ENCODE peak calls at places on chromosome 14, in nine cellular contexts. W is mesothelial cell of epicardium, F is BJ, J is GM23338, Z is suprapubic skin, V is HCT116, X is GM20000, M is right lobe of liver, P is heart right ventricle. G is an unnamed sample.

GRCh38 chr14:78700236-78700635 is 530.1 kb downstream of the NRXN3 start:
- DNase-seq in W (no peak), F (no peak), J (no peak), Z (no peak), V (no peak), X (no peak), M (no peak), P (no peak), G (no peak)

GRCh38 chr14:74660167-74660566 is 48.1 kb upstream of the LTBP2 start:
- DNase-seq in W (no peak), F (no peak), J (no peak), Z (no peak), V (no peak), X (no peak), M (no peak), P (no peak), G (no peak)

GRCh38 chr14:89178802-89179201 is 238.2 kb downstream of the FOXN3 start:
- DNase-seq in W (no peak), F (peak), J (no peak), Z (no peak), V (no peak), X (no peak), M (no peak), P (no peak), G (no peak)

GRCh38 chr14:23863836-23864235 is 89.7 kb upstream of the DHRS4 start:
- DNase-seq in W (no peak), F (no peak), J (no peak), Z (no peak), V (no peak), X (no peak), M (no peak), P (no peak), G (no peak)

GRCh38 chr14:105201156-105201927 is 20.2 kb upstream of the NUDT14 start:
- DNase-seq in W (no peak), F (no peak), J (peak), Z (no peak), V (no peak), X (no peak), M (no peak), P (no peak), G (no peak)

GRCh38 chr14:85907536-85907935 is 377.6 kb downstream of the FLRT2 start:
- DNase-seq in W (no peak), F (no peak), J (peak), Z (no peak), V (no peak), X (no peak), M (no peak), P (no peak), G (no peak)

GRCh38 chr14:89251066-89251465 is 166.0 kb downstream of the FOXN3 start:
- DNase-seq in W (no peak), F (no peak), J (peak), Z (no peak), V (no peak), X (no peak), M (no peak), P (no peak), G (no peak)

GRCh38 chr14:52547526-52547925 is 4.8 kb downstream of the TXNDC16 start:
- DNase-seq in W (no peak), F (no peak), J (peak), Z (no peak), V (no peak), X (no peak), M (no peak), P (no peak), G (no peak)

GRCh38 chr14:54674342-54674741 is 107.4 kb downstream of the SAMD4A start:
- DNase-seq in W (no peak), F (no peak), J (no peak), Z (no peak), V (no peak), X (peak), M (no peak), P (no peak), G (no peak)

GRCh38 chr14:74048291-74048690 is 29.1 kb downstream of the BBOF1 start:
- DNase-seq in W (no peak), F (no peak), J (peak), Z (no peak), V (peak), X (no peak), M (no peak), P (no peak), G (no peak)

GRCh38 chr14:58882577-58883018 is 244.8 kb downstream of the DACT1 start:
- DNase-seq in W (no peak), F (no peak), J (no peak), Z (no peak), V (no peak), X (no peak), M (no peak), P (no peak), G (no peak)

GRCh38 chr14:100019156-100019882 is 45.9 kb upstream of the EVL start:
- DNase-seq in W (no peak), F (no peak), J (peak), Z (no peak), V (no peak), X (no peak), M (no peak), P (no peak), G (no peak)

GRCh38 chr14:64539186-64539552 is 1.4 kb upstream of the HSPA2 start:
- DNase-seq in W (no peak), F (no peak), J (peak), Z (no peak), V (no peak), X (no peak), M (no peak), P (no peak), G (no peak)

GRCh38 chr14:74739293-74740030 is 23.7 kb upstream of the YLPM1 start:
- DNase-seq in W (no peak), F (no peak), J (no peak), Z (no peak), V (no peak), X (no peak), M (no peak), P (no peak), G (no peak)

GRCh38 chr14:31418440-31418839 is 1.9 kb downstream of the HEATR5A start:
- DNase-seq in W (no peak), F (no peak), J (no peak), Z (no peak), V (no peak), X (no peak), M (no peak), P (no peak), G (no peak)

GRCh38 chr14:69149461-69150244 is 3.3 kb downstream of the DCAF5 start:
- DNase-seq in W (no peak), F (no peak), J (no peak), Z (no peak), V (no peak), X (no peak), M (no peak), P (no peak), G (no peak)

GRCh38 chr14:68539311-68539737 is 253.5 kb downstream of the ZFP36L1 start:
- DNase-seq in W (no peak), F (no peak), J (peak), Z (peak), V (no peak), X (no peak), M (no peak), P (peak), G (no peak)

DNA sequence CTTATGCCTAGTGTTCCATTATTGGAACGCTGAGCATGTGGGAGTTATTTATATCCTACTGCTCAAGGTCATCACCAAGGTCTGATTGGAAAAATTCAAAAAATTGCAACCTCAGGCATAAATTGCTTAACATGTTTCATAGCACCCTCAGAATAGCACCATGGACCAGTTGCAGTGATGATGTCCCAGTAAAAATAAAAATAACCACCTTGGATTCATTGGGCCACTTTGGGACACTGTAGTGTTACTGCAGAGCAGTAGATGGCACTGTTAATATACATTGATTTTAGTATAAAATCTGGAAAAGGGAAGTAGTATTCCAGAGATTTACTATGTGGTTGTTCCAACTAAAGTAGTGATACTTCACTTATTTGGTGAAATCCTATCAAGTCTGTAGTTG is 31.0 kb upstream of the PTCSC3 start:
- DNase-seq in W (no peak), F (no peak), J (peak), Z (no peak), V (no peak), X (no peak), M (no peak), P (no peak), G (no peak)
- TF ChIP-seq CTCF in W (no peak), F (peak), J (peak), Z (no peak), V (peak), X (no peak), M (peak), P (no peak), G (no peak)

GRCh38 chr14:46574976-46575375 is 76.6 kb downstream of the RPL10L start:
- DNase-seq in W (no peak), F (no peak), J (no peak), Z (no peak), V (no peak), X (no peak), M (no peak), P (no peak), G (no peak)
- TF ChIP-seq CTCF in W (no peak), F (no peak), J (no peak), Z (no peak), V (no peak), X (no peak), M (no peak), P (no peak), G (no peak)

DNA sequence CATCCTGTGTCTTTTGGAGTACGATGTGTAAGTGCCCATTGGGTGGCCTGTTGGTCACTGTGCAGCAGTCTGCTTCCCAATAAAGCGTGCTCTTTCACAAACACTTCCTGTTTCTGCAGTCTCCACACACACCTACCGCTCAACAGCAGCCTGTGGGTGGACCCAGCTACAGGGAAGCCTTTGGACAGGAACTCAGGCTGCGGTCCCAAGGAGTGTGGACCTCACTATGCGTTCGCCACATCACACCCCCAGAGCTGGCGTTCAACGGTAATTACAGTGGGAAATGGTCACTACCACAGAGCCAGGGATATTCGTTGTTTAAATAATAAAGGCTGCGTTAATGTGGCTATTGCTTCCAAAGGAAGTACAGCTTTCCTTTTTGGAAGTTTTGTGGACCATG is 16.2 kb downstream of the PSMC1 start:
- DNase-seq in W (no peak), F (no peak), J (no peak), Z (no peak), V (no peak), X (no peak), M (no peak), P (no peak), G (no peak)
- TF ChIP-seq CTCF in W (no peak), F (no peak), J (no peak), Z (no peak), V (no peak), X (no peak), M (no peak), P (no peak), G (no peak)

DNA sequence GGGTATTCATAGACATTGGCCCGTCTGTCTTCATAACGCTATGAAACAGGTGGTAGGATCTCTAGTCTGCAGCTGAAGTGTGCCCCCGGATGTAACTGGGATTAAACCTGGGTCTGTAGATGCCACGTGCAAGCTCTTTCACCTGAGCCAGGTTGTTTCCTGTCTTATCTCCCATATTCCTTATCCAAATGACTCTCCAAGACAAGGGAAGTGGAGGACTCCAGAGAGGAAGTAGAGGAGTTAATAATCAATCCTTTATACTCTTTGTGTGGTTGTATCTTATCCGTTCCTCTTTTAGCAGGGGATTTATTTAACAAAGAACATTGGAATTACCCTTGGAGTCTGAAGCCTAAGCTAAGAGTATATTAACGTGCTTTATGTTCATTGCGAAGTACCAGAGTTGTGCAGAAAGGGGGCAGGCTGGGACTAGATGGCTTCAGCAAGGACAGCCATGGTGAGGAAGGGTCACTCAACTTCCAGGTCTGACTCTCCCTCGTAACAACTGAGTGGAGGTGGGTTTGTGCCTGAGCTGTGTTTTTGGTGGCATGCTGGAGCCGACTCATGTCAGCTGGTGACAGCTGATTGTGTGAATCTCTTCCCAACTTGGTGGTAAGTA is 82.9 kb downstream of the RIN3 start:
- DNase-seq in W (no peak), F (no peak), J (peak), Z (no peak), V (no peak), X (no peak), M (no peak), P (no peak), G (no peak)
- TF ChIP-seq CTCF in W (no peak), F (no peak), J (peak), Z (no peak), V (peak), X (no peak), M (no peak), P (no peak), G (no peak)

GRCh38 chr14:65815127-65815526 is 402.6 kb downstream of the FUT8 start:
- DNase-seq in W (no peak), F (no peak), J (no peak), Z (no peak), V (no peak), X (no peak), M (no peak), P (no peak), G (no peak)
- TF ChIP-seq CTCF in W (no peak), F (no peak), J (no peak), Z (no peak), V (no peak), X (no peak), M (no peak), P (no peak), G (no peak)

G was measured in omental fat pad.